ENCODE peak calls at places on chromosomes 13 and 19, in five cellular contexts. H is NAMALWA; T is activated CD8-positive, alpha-beta memory T cell treated with anti-CD3 and anti-CD28 coated beads, Interleukin-2, amount 10 ng/mL, durations not matched to agents 7 days and 5 days; M is K562; B is stimulated activated effector memory CD8-positive, alpha-beta T cell treated with anti-CD3 and anti-CD28 coated beads, Interleukin-12 subunit alpha, Interleukin-12 subunit beta, amount 100 ng/mL, for 72 hours. I is an unnamed sample.

GRCh38 chr19:9566729-9567128 is 17.6 kb downstream of the ZNF121 start:
- DNase-seq in H (peak), T (no peak), M (peak), B (no peak), I (no peak)

GRCh38 chr19:44002212-44002565 is 568 bp upstream of the ZNF230 start:
- DNase-seq in H (no peak), T (no peak), M (peak), B (no peak), I (no peak)

GRCh38 chr13:40230833-40231266 is 435.6 kb downstream of the FOXO1 start:
- DNase-seq in H (no peak), T (no peak), M (no peak), B (no peak), I (no peak)

GRCh38 chr13:105773241-105773640 is 762.2 kb downstream of the EFNB2 start:
- DNase-seq in H (no peak), T (no peak), M (no peak), B (no peak), I (no peak)

GRCh38 chr19:13865578-13866462 is 11.1 kb upstream of the NANOS3 start:
- DNase-seq in H (no peak), T (no peak), M (peak), B (no peak), I (peak)

GRCh38 chr13:98476106-98476505 is 100.8 kb downstream of the STK24 start:
- DNase-seq in H (no peak), T (peak), M (no peak), B (no peak), I (no peak)

GRCh38 chr13:41291246-41291645 is 19.8 kb upstream of the NAA16 start:
- DNase-seq in H (no peak), T (no peak), M (no peak), B (peak), I (no peak)

GRCh38 chr13:91017031-91017668 is 330.3 kb upstream of the MIR17HG start:
- DNase-seq in H (peak), T (no peak), M (peak), B (no peak), I (peak)

GRCh38 chr19:58183822-58184215 is 958 bp downstream of the ZNF274 start:
- DNase-seq in H (no peak), T (no peak), M (no peak), B (no peak), I (no peak)

GRCh38 chr19:7159105-7159933 is 89.8 kb downstream of the ZNF557 start:
- DNase-seq in H (no peak), T (no peak), M (no peak), B (no peak), I (no peak)

GRCh38 chr13:51638497-51638871 is 54.2 kb downstream of the WDFY2 start:
- DNase-seq in H (no peak), T (no peak), M (no peak), B (no peak), I (no peak)